ENCODE peak calls at places on chromosome 21, in four cellular contexts. One of them, this sample, is unnamed.

GRCh38 chr21:33403128-33403785 is at the start of gene IFNGR2:
- DNase-seq in OCI-LY7: peak; percentile 68
- DNase-seq in IMR-90: no peak
- DNase-seq in GM23248: peak; percentile 58
- DNase-seq in this sample: peak; percentile 24

GRCh38 chr21:21921410-21922232 is 923.4 kb downstream of the NCAM2 start:
- DNase-seq in OCI-LY7: peak; percentile 5
- DNase-seq in IMR-90: peak; percentile 11
- DNase-seq in GM23248: peak; percentile 49
- DNase-seq in this sample: no peak

GRCh38 chr21:26982767-26983166 is 15.9 kb upstream of the ADAMTS5 start:
- DNase-seq in OCI-LY7: no peak
- DNase-seq in IMR-90: peak; percentile 63
- DNase-seq in GM23248: peak; percentile 70
- DNase-seq in this sample: peak; percentile 82

GRCh38 chr21:32367158-32367557 is 25.7 kb downstream of the URB1 start:
- DNase-seq in OCI-LY7: no peak
- DNase-seq in IMR-90: no peak
- DNase-seq in GM23248: peak; percentile 25
- DNase-seq in this sample: no peak

GRCh38 chr21:38351176-38351959 is 94.6 kb downstream of the KCNJ15 start:
- DNase-seq in OCI-LY7: no peak
- DNase-seq in IMR-90: peak; percentile 16
- DNase-seq in GM23248: peak; percentile 23
- DNase-seq in this sample: no peak

GRCh38 chr21:21103692-21104091 is 105.5 kb downstream of the NCAM2 start:
- DNase-seq in OCI-LY7: no peak
- DNase-seq in IMR-90: no peak
- DNase-seq in GM23248: no peak
- DNase-seq in this sample: no peak

GRCh38 chr21:42781150-42781980 is 98.0 kb downstream of the WDR4 start:
- DNase-seq in OCI-LY7: no peak
- DNase-seq in IMR-90: no peak
- DNase-seq in GM23248: peak; percentile 23
- DNase-seq in this sample: peak; percentile 27

GRCh38 chr21:36478941-36479340 is 981 bp downstream of the CLDN14 start:
- DNase-seq in OCI-LY7: no peak
- DNase-seq in IMR-90: no peak
- DNase-seq in GM23248: peak; percentile 55
- DNase-seq in this sample: no peak

GRCh38 chr21:39018730-39019129 is 164.5 kb downstream of the PSMG1 start:
- DNase-seq in OCI-LY7: no peak
- DNase-seq in IMR-90: no peak
- DNase-seq in GM23248: no peak
- DNase-seq in this sample: no peak

GRCh38 chr21:36791150-36791549 is 92.2 kb downstream of the SIM2 start:
- DNase-seq in OCI-LY7: no peak
- DNase-seq in IMR-90: no peak
- DNase-seq in GM23248: no peak
- DNase-seq in this sample: no peak

GRCh38 chr21:36288651-36289243 is 31.2 kb upstream of the MORC3 start:
- DNase-seq in OCI-LY7: no peak
- DNase-seq in IMR-90: peak; percentile 51
- DNase-seq in GM23248: no peak
- DNase-seq in this sample: peak; percentile 15

GRCh38 chr21:21973806-21974205 is 975.6 kb downstream of the NCAM2 start:
- DNase-seq in OCI-LY7: no peak
- DNase-seq in IMR-90: no peak
- DNase-seq in GM23248: no peak
- DNase-seq in this sample: no peak

GRCh38 chr21:25637846-25638245 is 1.2 kb upstream of the JAM2 start:
- DNase-seq in OCI-LY7: no peak
- DNase-seq in IMR-90: no peak
- DNase-seq in GM23248: no peak
- DNase-seq in this sample: no peak

GRCh38 chr21:26365849-26366248 is 195.3 kb upstream of the APP start:
- DNase-seq in OCI-LY7: no peak
- DNase-seq in IMR-90: no peak
- DNase-seq in GM23248: no peak
- DNase-seq in this sample: peak; percentile 61

GRCh38 chr21:38945536-38946245 is 140.0 kb downstream of the ETS2 start:
- DNase-seq in OCI-LY7: no peak
- DNase-seq in IMR-90: peak; percentile 58
- DNase-seq in GM23248: no peak
- DNase-seq in this sample: no peak

GRCh38 chr21:29678616-29679015 is 261.2 kb downstream of the GRIK1 start:
- DNase-seq in OCI-LY7: no peak
- DNase-seq in IMR-90: no peak
- DNase-seq in GM23248: peak; percentile 16
- DNase-seq in this sample: no peak

GRCh38 chr21:25891596-25891995 is 156.8 kb downstream of the GABPA start:
- DNase-seq in OCI-LY7: no peak
- DNase-seq in IMR-90: no peak
- DNase-seq in GM23248: no peak
- DNase-seq in this sample: no peak

GRCh38 chr21:36915701-36916075 is 50.8 kb downstream of the HLCS start:
- DNase-seq in OCI-LY7: no peak
- DNase-seq in IMR-90: no peak
- DNase-seq in GM23248: no peak
- DNase-seq in this sample: no peak

GRCh38 chr21:26840912-26841311 is 4.3 kb downstream of the ADAMTS1 start:
- DNase-seq in OCI-LY7: no peak
- DNase-seq in IMR-90: peak; percentile 76
- DNase-seq in GM23248: peak; percentile 91
- DNase-seq in this sample: peak; percentile 93

GRCh38 chr21:32163386-32163785 is 115.5 kb downstream of the MIS18A start:
- DNase-seq in OCI-LY7: no peak
- DNase-seq in IMR-90: no peak
- DNase-seq in GM23248: no peak
- DNase-seq in this sample: no peak

GRCh38 chr21:31967334-31967733 is 94.5 kb downstream of the HUNK start:
- DNase-seq in OCI-LY7: no peak
- DNase-seq in IMR-90: no peak
- DNase-seq in GM23248: no peak
- DNase-seq in this sample: no peak

GRCh38 chr21:42404534-42404933 is 832 bp downstream of the UBASH3A start:
- DNase-seq in OCI-LY7: no peak
- DNase-seq in IMR-90: no peak
- DNase-seq in GM23248: no peak
- DNase-seq in this sample: no peak

GRCh38 chr21:38503588-38503987 is 5.3 kb upstream of the ERG start:
- DNase-seq in OCI-LY7: no peak
- DNase-seq in IMR-90: peak; percentile 3
- DNase-seq in GM23248: peak; percentile 49
- DNase-seq in this sample: peak; percentile 52

GRCh38 chr21:38721055-38721454 is 84.7 kb upstream of the ETS2 start:
- DNase-seq in OCI-LY7: no peak
- DNase-seq in IMR-90: no peak
- DNase-seq in GM23248: no peak
- DNase-seq in this sample: no peak

GRCh38 chr21:26169611-26170470 is 729 bp downstream of the APP start:
- DNase-seq in OCI-LY7: no peak
- DNase-seq in IMR-90: peak; percentile 65
- DNase-seq in GM23248: peak; percentile 80
- DNase-seq in this sample: peak; percentile 61

GRCh38 chr21:31370893-31371652 is 27.0 kb upstream of the TIAM1 start:
- DNase-seq in OCI-LY7: no peak
- DNase-seq in IMR-90: peak; percentile 53
- DNase-seq in GM23248: peak; percentile 63
- DNase-seq in this sample: no peak

GRCh38 chr21:26280715-26281310 is 110.2 kb upstream of the APP start:
- DNase-seq in OCI-LY7: no peak
- DNase-seq in IMR-90: no peak
- DNase-seq in GM23248: peak; percentile 2
- DNase-seq in this sample: no peak

GRCh38 chr21:37462087-37462861 is 95.7 kb downstream of the DYRK1A start:
- DNase-seq in OCI-LY7: no peak
- DNase-seq in IMR-90: no peak
- DNase-seq in GM23248: no peak
- DNase-seq in this sample: no peak

GRCh38 chr21:43903451-43904091 is 38.5 kb downstream of the AGPAT3 start:
- DNase-seq in OCI-LY7: no peak
- DNase-seq in IMR-90: no peak
- DNase-seq in GM23248: no peak
- DNase-seq in this sample: no peak

GRCh38 chr21:25639922-25640670 is 1.0 kb downstream of the JAM2 start:
- DNase-seq in OCI-LY7: peak; percentile 0
- DNase-seq in IMR-90: no peak
- DNase-seq in GM23248: peak; percentile 32
- DNase-seq in this sample: no peak

GRCh38 chr21:36429672-36430546 is 44.7 kb downstream of the CHAF1B start:
- DNase-seq in OCI-LY7: no peak
- DNase-seq in IMR-90: peak; percentile 100
- DNase-seq in GM23248: peak; percentile 100
- DNase-seq in this sample: peak; percentile 100

GRCh38 chr21:33541105-33541711 is 709 bp downstream of the GART start:
- DNase-seq in OCI-LY7: peak; percentile 57
- DNase-seq in IMR-90: peak; percentile 39
- DNase-seq in GM23248: peak; percentile 36
- DNase-seq in this sample: no peak

GRCh38 chr21:34560021-34560420 is 48.0 kb upstream of the KCNE1 start:
- DNase-seq in OCI-LY7: no peak
- DNase-seq in IMR-90: no peak
- DNase-seq in GM23248: no peak
- DNase-seq in this sample: peak; percentile 15

GRCh38 chr21:34557261-34557660 is 45.3 kb upstream of the KCNE1 start:
- DNase-seq in OCI-LY7: no peak
- DNase-seq in IMR-90: no peak
- DNase-seq in GM23248: no peak
- DNase-seq in this sample: no peak

GRCh38 chr21:34560609-34561008 is 48.6 kb upstream of the KCNE1 start:
- DNase-seq in OCI-LY7: no peak
- DNase-seq in IMR-90: no peak
- DNase-seq in GM23248: no peak
- DNase-seq in this sample: no peak

GRCh38 chr21:34558166-34558565 is 46.2 kb upstream of the KCNE1 start:
- DNase-seq in OCI-LY7: no peak
- DNase-seq in IMR-90: no peak
- DNase-seq in GM23248: no peak
- DNase-seq in this sample: peak; percentile 88

GRCh38 chr21:34558960-34559631 is 47.1 kb upstream of the KCNE1 start:
- DNase-seq in OCI-LY7: no peak
- DNase-seq in IMR-90: peak; percentile 38
- DNase-seq in GM23248: no peak
- DNase-seq in this sample: peak; percentile 55
- H3K4me2 ChIP-seq in OCI-LY7: no peak overlapping the region
- H3K4me2 ChIP-seq in IMR-90: no peak overlapping the region
- H3K4me2 ChIP-seq in GM23248: no peak overlapping the region
- H3K4me2 ChIP-seq in this sample: peak overlapping the region; percentile 25

GRCh38 chr21:14275806-14276205 is 59.8 kb downstream of the RBM11 start:
- DNase-seq in OCI-LY7: no peak
- DNase-seq in IMR-90: no peak
- DNase-seq in GM23248: no peak
- DNase-seq in this sample: no peak

GRCh38 chr21:14270631-14271030 is 54.7 kb downstream of the RBM11 start:
- DNase-seq in OCI-LY7: no peak
- DNase-seq in IMR-90: no peak
- DNase-seq in GM23248: no peak
- DNase-seq in this sample: no peak

GRCh38 chr21:14271053-14271452 is 55.1 kb downstream of the RBM11 start:
- DNase-seq in OCI-LY7: no peak
- DNase-seq in IMR-90: no peak
- DNase-seq in GM23248: no peak
- DNase-seq in this sample: no peak

DNA sequence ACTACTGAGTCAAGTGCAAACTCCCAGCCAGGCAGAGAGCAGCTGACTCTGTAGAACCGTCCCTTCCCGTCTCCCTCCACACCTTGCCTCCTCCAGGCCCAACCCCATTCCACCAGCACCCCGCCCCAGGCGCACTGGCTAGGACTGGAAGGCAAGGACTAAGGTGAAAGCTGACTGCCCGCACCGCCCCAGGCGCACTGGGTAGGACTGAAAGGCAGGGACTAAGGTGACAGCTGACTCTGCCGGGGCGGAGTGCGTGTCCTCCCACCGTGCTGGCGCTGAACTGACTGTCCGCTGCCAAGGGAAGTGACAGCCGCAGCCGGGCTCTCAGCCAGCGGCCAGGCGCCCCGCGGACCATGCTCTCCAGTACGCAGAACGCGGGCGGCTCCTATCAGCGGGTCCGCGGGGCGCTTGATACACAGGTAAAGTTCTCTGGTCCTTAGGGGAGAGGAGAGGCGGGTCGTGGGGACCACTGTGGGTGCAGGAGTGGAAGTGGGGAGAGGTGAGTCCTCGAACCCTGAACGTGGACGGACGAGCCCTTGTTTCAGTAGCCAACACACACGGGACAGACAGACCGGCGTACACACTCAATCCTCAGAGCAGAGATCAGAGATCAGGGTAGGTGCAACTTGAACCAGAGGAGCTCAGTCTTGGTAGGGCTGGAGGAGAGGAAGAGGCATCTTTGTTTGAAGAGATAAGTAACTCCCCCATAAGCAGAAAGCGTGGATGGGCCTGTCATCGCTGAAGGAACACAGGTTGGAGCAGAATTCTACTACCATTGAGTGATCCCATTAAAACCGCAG is 58.0 kb downstream of the RBM11 start:
- DNase-seq in OCI-LY7: no peak
- DNase-seq in IMR-90: no peak
- DNase-seq in GM23248: no peak
- DNase-seq in this sample: peak; percentile 28
- H3K4me2 ChIP-seq in OCI-LY7: no peak overlapping the region
- H3K4me2 ChIP-seq in IMR-90: no peak overlapping the region
- H3K4me2 ChIP-seq in GM23248: no peak overlapping the region
- H3K4me2 ChIP-seq in this sample: peak overlapping the region; percentile 71

GRCh38 chr21:16389622-16390021 is 659.8 kb downstream of the USP25 start:
- DNase-seq in OCI-LY7: no peak
- DNase-seq in IMR-90: no peak
- DNase-seq in GM23248: no peak
- DNase-seq in this sample: no peak

GRCh38 chr21:16388291-16388690 is 658.5 kb downstream of the USP25 start:
- DNase-seq in OCI-LY7: no peak
- DNase-seq in IMR-90: no peak
- DNase-seq in GM23248: no peak
- DNase-seq in this sample: no peak

GRCh38 chr21:16388911-16389515 is 659.2 kb downstream of the USP25 start:
- DNase-seq in OCI-LY7: no peak
- DNase-seq in IMR-90: no peak
- DNase-seq in GM23248: no peak
- DNase-seq in this sample: peak; percentile 10
- H3K4me2 ChIP-seq in OCI-LY7: no peak overlapping the region
- H3K4me2 ChIP-seq in IMR-90: no peak overlapping the region
- H3K4me2 ChIP-seq in GM23248: no peak overlapping the region
- H3K4me2 ChIP-seq in this sample: no peak overlapping the region

GRCh38 chr21:41365377-41366107 is 3.7 kb downstream of the MX2 start:
- DNase-seq in OCI-LY7: no peak
- DNase-seq in IMR-90: no peak
- DNase-seq in GM23248: no peak
- DNase-seq in this sample: no peak

GRCh38 chr21:41366522-41367151 is 4.8 kb downstream of the MX2 start:
- DNase-seq in OCI-LY7: peak; percentile 28
- DNase-seq in IMR-90: peak; percentile 73
- DNase-seq in GM23248: peak; percentile 50
- DNase-seq in this sample: peak; percentile 52

GRCh38 chr21:41368361-41369104 is 6.7 kb downstream of the MX2 start:
- DNase-seq in OCI-LY7: peak; percentile 52
- DNase-seq in IMR-90: no peak
- DNase-seq in GM23248: no peak
- DNase-seq in this sample: no peak

GRCh38 chr21:41369105-41369914 is 7.5 kb downstream of the MX2 start:
- DNase-seq in OCI-LY7: peak; percentile 71
- DNase-seq in IMR-90: no peak
- DNase-seq in GM23248: peak; percentile 19
- DNase-seq in this sample: no peak

GRCh38 chr21:41367598-41368360 is 6.0 kb downstream of the MX2 start:
- DNase-seq in OCI-LY7: peak; percentile 90
- DNase-seq in IMR-90: no peak
- DNase-seq in GM23248: no peak
- DNase-seq in this sample: no peak
- H3K4me2 ChIP-seq in OCI-LY7: peak overlapping the region; percentile 86
- H3K4me2 ChIP-seq in IMR-90: no peak overlapping the region
- H3K4me2 ChIP-seq in GM23248: no peak overlapping the region
- H3K4me2 ChIP-seq in this sample: no peak overlapping the region

This sample was measured in mammary epithelial cell.